ENCODE peak calls at places on chromosomes 3 and 15, in six cellular contexts. V, I, N, U, M and S are unnamed samples. For H3K36me3, the result is how much of the 10 kb centered on the place peaks cover.

GRCh38 chr15:40925863-40926658 is 3.1 kb upstream of the DLL4 start:
- DNase-seq in V (no peak), I (no peak), N (no peak), U (peak), M (peak), S (peak)

GRCh38 chr3:40969341-40969740 is 230.0 kb upstream of the CTNNB1 start:
- DNase-seq in V (no peak), I (peak), N (no peak), U (no peak), M (no peak), S (no peak)

GRCh38 chr3:128863560-128863959 is 15.9 kb upstream of the ACAD9 start:
- DNase-seq in V (no peak), I (no peak), N (peak), U (no peak), M (no peak), S (no peak)

GRCh38 chr15:40939909-40940801 is 11.0 kb downstream of the DLL4 start:
- DNase-seq in V (no peak), I (no peak), N (no peak), U (no peak), M (no peak), S (no peak)

GRCh38 chr15:41982133-41982930 is 10.0 kb upstream of the EHD4 start:
- DNase-seq in V (no peak), I (no peak), N (no peak), U (no peak), M (no peak), S (no peak)

GRCh38 chr3:123440181-123440580 is 8.7 kb downstream of the ADCY5 start:
- DNase-seq in V (no peak), I (no peak), N (no peak), U (no peak), M (no peak), S (no peak)

GRCh38 chr3:123930426-123930825 is 30.6 kb downstream of the CCDC14 start:
- DNase-seq in V (no peak), I (no peak), N (no peak), U (peak), M (peak), S (no peak)

GRCh38 chr3:32961189-32961715 is 9.8 kb downstream of the CCR4 start:
- DNase-seq in V (no peak), I (no peak), N (no peak), U (no peak), M (no peak), S (no peak)

GRCh38 chr15:47715856-47716445 is 1.4 kb upstream of the SEMA6D start:
- DNase-seq in V (peak), I (no peak), N (no peak), U (peak), M (peak), S (peak)

GRCh38 chr3:10395671-10396070 is 74.8 kb upstream of the SEC13 start:
- DNase-seq in V (no peak), I (peak), N (no peak), U (no peak), M (no peak), S (no peak)

GRCh38 chr15:63491979-63492378 is 12.4 kb upstream of the USP3 start:
- DNase-seq in V (peak), I (no peak), N (no peak), U (peak), M (peak), S (no peak)

GRCh38 chr3:133717424-133717823 is 28.8 kb upstream of the TF start:
- DNase-seq in V (no peak), I (no peak), N (no peak), U (no peak), M (no peak), S (no peak)

GRCh38 chr15:67177750-67178149 is 76.7 kb downstream of the AAGAB start:
- DNase-seq in V (peak), I (no peak), N (peak), U (peak), M (peak), S (no peak)
- H3K9ac ChIP-seq in V (peak), I (no peak), N (no peak), U (peak), M (peak), S (no peak)

DNA sequence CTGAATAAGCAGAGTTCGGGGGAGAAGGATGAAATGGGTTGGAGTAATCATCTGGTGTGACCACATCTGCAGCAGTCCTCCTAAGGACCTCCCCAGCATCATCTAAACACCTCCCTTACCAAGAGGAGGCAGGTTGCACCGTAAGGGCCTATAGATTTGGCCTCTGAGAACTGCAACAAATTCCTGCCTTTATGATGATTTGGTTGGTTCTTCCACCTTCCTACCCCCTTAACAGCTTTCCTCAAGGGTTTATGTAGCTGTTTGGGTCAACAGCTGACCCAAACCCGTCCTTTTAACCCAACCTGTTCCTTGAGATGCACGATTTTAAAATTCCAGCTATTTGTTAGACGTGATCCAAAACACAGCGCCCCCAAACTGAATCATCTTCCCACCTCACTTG is 58.2 kb downstream of the AAGAB start:
- DNase-seq in V (no peak), I (no peak), N (no peak), U (no peak), M (peak), S (no peak)
- H3K36me3 ChIP-seq in V (under half), I (under half), N (under half), U (under half), M (under half), S (under half)

DNA sequence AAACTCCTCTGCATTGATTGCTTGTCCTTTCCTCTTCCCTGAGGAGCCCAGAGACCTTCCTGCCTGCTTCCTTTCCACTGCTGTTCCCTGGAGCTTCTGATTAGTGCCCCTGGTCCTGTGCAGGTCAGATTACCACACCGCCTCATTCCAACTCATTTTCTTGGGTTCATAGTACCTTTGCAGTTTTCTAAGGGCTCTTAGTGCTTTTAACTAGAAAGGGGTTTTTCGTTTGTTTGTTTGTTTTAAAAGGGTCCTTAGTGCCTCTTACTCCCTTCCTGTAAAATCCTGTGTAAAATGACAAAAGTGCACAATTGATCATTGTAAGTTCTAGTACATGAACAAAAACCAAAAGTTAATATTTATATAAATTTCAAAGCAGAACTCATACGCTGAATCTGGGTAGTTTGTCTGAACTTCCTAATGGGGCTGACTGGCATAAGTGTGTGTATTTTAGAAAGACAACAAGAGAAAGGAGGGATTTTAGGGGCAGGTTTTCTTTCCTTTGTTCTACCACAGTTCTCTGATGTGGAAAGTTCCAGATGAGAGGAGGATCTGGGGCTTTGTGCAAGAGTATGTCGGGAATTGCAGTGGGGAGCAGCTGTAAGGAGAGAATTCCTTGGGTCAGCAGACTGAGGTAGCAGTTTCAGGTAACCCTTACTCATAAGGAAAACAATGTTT is 30.6 kb downstream of the SNRK start:
- DNase-seq in V (peak), I (no peak), N (no peak), U (no peak), M (no peak), S (no peak)
- H3K9ac ChIP-seq in V (no peak), I (no peak), N (no peak), U (no peak), M (no peak), S (no peak)

GRCh38 chr3:16982439-16982838 is 97.7 kb downstream of the PLCL2 start:
- DNase-seq in V (no peak), I (no peak), N (no peak), U (no peak), M (no peak), S (no peak)
- H3K36me3 ChIP-seq in V (under half), I (under half), N (under half), U (under half), M (under half), S (under half)

GRCh38 chr3:159857840-159858239 is 130.8 kb upstream of the IL12A start:
- DNase-seq in V (no peak), I (no peak), N (no peak), U (no peak), M (no peak), S (no peak)

GRCh38 chr3:159858650-159859049 is 130.0 kb upstream of the IL12A start:
- DNase-seq in V (no peak), I (no peak), N (no peak), U (no peak), M (no peak), S (no peak)

GRCh38 chr3:159855599-159856495 is 132.8 kb upstream of the IL12A start:
- DNase-seq in V (no peak), I (no peak), N (no peak), U (peak), M (no peak), S (no peak)

GRCh38 chr3:159854500-159855124 is 134.0 kb upstream of the IL12A start:
- DNase-seq in V (peak), I (no peak), N (peak), U (peak), M (peak), S (no peak)

DNA sequence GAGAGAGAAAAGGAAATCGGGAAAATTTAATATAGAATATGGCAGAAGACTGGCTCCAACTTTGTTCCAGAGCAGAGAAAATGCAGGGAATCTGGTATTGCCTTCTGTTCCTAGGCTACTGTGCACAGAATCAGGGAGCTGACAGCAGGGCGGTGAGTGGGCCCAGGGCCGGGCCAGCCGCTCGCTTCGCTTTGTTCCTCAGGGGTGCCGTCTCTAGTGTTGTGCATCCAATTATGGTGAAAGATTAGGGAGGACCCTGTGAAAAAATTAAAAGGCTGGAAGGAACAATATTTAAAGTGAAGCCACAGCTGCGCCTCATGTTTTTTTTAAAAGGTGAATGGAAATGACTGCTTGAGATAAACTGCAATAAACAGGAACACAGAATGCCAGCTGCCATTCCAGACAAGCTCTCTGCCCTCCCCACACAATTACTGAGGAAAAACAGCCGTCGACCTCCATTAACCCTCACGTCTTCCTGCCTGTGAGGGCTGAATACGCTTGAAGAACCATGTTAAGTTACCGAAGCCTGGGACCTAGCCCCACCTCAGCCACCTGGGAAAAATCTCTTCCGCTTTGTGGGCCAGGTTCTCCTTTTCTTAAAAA is 132.0 kb upstream of the IL12A start:
- DNase-seq in V (no peak), I (no peak), N (no peak), U (no peak), M (no peak), S (no peak)
- H3K9ac ChIP-seq in V (peak), I (no peak), N (no peak), U (no peak), M (no peak), S (no peak)

DNA sequence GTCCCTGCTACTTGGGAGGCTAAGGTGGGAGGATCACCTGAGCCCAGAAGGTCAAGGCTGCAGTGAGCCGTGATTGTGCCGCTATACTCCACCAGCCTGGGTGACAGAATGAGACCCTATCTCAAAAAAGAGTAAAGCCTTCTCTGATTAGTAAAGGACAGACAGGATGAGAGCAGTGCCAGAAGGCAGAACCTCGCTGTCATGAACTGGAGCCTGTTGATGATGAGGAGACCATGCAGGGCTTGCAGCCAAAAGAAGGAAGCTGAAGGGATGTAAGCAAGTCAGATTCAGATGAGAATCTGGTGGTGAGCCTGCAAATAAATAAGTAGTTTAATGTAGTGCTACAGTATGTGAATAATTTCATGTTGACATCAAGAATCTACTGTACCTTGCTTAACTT is 52.8 kb downstream of the USP50 start:
- DNase-seq in V (no peak), I (no peak), N (no peak), U (no peak), M (no peak), S (no peak)
- H3K36me3 ChIP-seq in V (half or more), I (under half), N (under half), U (under half), M (half or more), S (under half)

GRCh38 chr15:58546635-58547627 is 115.1 kb downstream of the LIPC start:
- DNase-seq in V (peak), I (no peak), N (peak), U (peak), M (peak), S (no peak)

GRCh38 chr15:58543664-58544335 is 112.0 kb downstream of the LIPC start:
- DNase-seq in V (no peak), I (no peak), N (peak), U (no peak), M (no peak), S (no peak)

GRCh38 chr15:58545307-58546065 is 113.7 kb downstream of the LIPC start:
- DNase-seq in V (peak), I (no peak), N (peak), U (no peak), M (no peak), S (no peak)

GRCh38 chr15:58547628-58548307 is 116.0 kb downstream of the LIPC start:
- DNase-seq in V (no peak), I (no peak), N (no peak), U (no peak), M (no peak), S (no peak)

GRCh38 chr15:58546066-58546591 is 114.3 kb downstream of the LIPC start:
- DNase-seq in V (peak), I (no peak), N (no peak), U (no peak), M (no peak), S (no peak)
- H3K9ac ChIP-seq in V (peak), I (no peak), N (no peak), U (no peak), M (no peak), S (no peak)